ENCODE peak calls at places on chromosomes 13 and 19, in eight cellular contexts. H is Caco-2, K is tibial nerve, V is ovary, E is AG09319, S is heart right ventricle, G is PC-9, O is progenitor cell of endocrine pancreas. N is an unnamed sample.
A peak's percentile ranks its signal among the peaks of the same experiment; 100 is the strongest.

GRCh38 chr13:27839809-27840467 is 47.7 kb downstream of the GSX1 start:
- DNase-seq in E (no peak), K (no peak), O (no peak), S (no peak), H (no peak), V (no peak), G (no peak), N (no peak)

GRCh38 chr13:113119166-113119821 is 3.3 kb upstream of the F10 start:
- DNase-seq in S (no peak), O (peak; percentile 5), V (no peak), H (no peak), K (no peak), G (no peak), E (no peak), N (no peak)

GRCh38 chr19:14472202-14472961 is 2.8 kb downstream of the PTGER1 start:
- DNase-seq in V (peak; percentile 83), H (peak; percentile 66), K (peak; percentile 68), E (no peak), O (peak; percentile 88), S (peak; percentile 83), G (peak; percentile 53), N (peak; percentile 34)

GRCh38 chr13:78660130-78660857 is 1.3 kb upstream of the OBI1 start:
- DNase-seq in V (peak; percentile 21), S (no peak), K (peak; percentile 7), E (no peak), H (no peak), O (no peak), G (no peak), N (peak; percentile 3)

GRCh38 chr19:41462497-41462896 is 19.5 kb downstream of the ERICH4 start:
- DNase-seq in E (no peak), S (no peak), K (no peak), G (no peak), V (no peak), H (no peak), O (no peak), N (no peak)

GRCh38 chr13:81957121-81957520 is 1616.2 kb upstream of the SPRY2 start:
- DNase-seq in K (no peak), G (no peak), E (no peak), H (no peak), S (no peak), V (no peak), O (no peak), N (no peak)

GRCh38 chr19:14632286-14632685 is 42.4 kb downstream of the ADGRE3 start:
- DNase-seq in K (no peak), S (no peak), H (peak; percentile 41), O (no peak), E (no peak), G (no peak), V (no peak), N (no peak)

GRCh38 chr19:6963937-6964336 is 57.3 kb downstream of the MBD3L2B start:
- DNase-seq in G (no peak), H (no peak), S (no peak), E (no peak), K (no peak), V (no peak), O (no peak), N (no peak)

GRCh38 chr19:8196271-8196908 is 12.8 kb upstream of the CERS4 start:
- DNase-seq in V (no peak), G (no peak), E (no peak), O (no peak), S (no peak), K (no peak), H (no peak), N (no peak)

GRCh38 chr19:4597975-4598671 is 38.6 kb upstream of the SEMA6B start:
- DNase-seq in E (no peak), S (peak; percentile 52), G (peak; percentile 54), K (no peak), O (no peak), V (no peak), H (peak; percentile 78), N (no peak)

GRCh38 chr13:45847554-45848224 is 3.9 kb downstream of the SIAH3 start:
- DNase-seq in G (no peak), H (no peak), O (no peak), K (peak; percentile 19), S (peak; percentile 22), E (no peak), V (no peak), N (no peak)

GRCh38 chr13:98784666-98785065 is 32.2 kb upstream of the SLC15A1 start:
- DNase-seq in G (peak; percentile 43), E (no peak), H (no peak), S (no peak), K (no peak), O (no peak), V (no peak), N (no peak)

GRCh38 chr13:36310417-36311108 is 12.9 kb upstream of the CCDC169 start:
- DNase-seq in G (no peak), H (no peak), V (no peak), O (no peak), E (no peak), S (no peak), K (no peak), N (no peak)

GRCh38 chr13:110211735-110212134 is 95.2 kb downstream of the COL4A1 start:
- DNase-seq in V (no peak), O (no peak), S (no peak), G (no peak), E (no peak), K (no peak), H (no peak), N (no peak)

GRCh38 chr19:44552324-44552723 is 22.8 kb upstream of the CEACAM20 start:
- DNase-seq in E (no peak), V (no peak), K (no peak), S (peak; percentile 17), O (peak; percentile 43), G (peak; percentile 47), H (no peak), N (peak; percentile 6)

GRCh38 chr13:24124789-24125476 is 35.6 kb upstream of the SPATA13 start:
- DNase-seq in H (no peak), K (no peak), G (no peak), E (no peak), V (no peak), S (no peak), O (no peak), N (no peak)

GRCh38 chr13:28401303-28402056 is 93.4 kb downstream of the FLT1 start:
- DNase-seq in H (no peak), O (no peak), K (no peak), V (no peak), G (no peak), E (no peak), S (no peak), N (peak; percentile 84)

GRCh38 chr19:55502197-55502952 is 14.1 kb downstream of the SSC5D start:
- DNase-seq in H (no peak), O (no peak), E (no peak), S (no peak), K (no peak), V (no peak), G (no peak), N (no peak)

GRCh38 chr19:45955905-45956608 is 17.6 kb downstream of the NOVA2 start:
- DNase-seq in H (no peak), E (no peak), G (peak; percentile 66), K (peak; percentile 13), V (no peak), S (peak; percentile 64), O (no peak), N (no peak)

GRCh38 chr19:17869114-17869608 is 2.6 kb upstream of the SLC5A5 start:
- DNase-seq in E (no peak), S (no peak), K (no peak), V (no peak), O (no peak), H (no peak), G (no peak), N (no peak)

GRCh38 chr19:17868669-17869068 is 3.1 kb upstream of the SLC5A5 start:
- DNase-seq in K (no peak), G (no peak), E (no peak), V (no peak), O (no peak), H (no peak), S (no peak), N (no peak)

GRCh38 chr19:17867087-17867486 is 4.7 kb upstream of the SLC5A5 start:
- DNase-seq in O (no peak), K (no peak), H (no peak), V (no peak), G (no peak), E (no peak), S (no peak), N (no peak)

GRCh38 chr19:17865364-17866311 is 5.9 kb downstream of the RPL18A start:
- DNase-seq in S (no peak), V (peak; percentile 6), O (no peak), H (peak; percentile 78), G (peak; percentile 58), K (no peak), E (no peak), N (no peak)

GRCh38 chr19:17866312-17867012 is 5.3 kb upstream of the SLC5A5 start:
- DNase-seq in H (no peak), O (no peak), K (no peak), S (no peak), G (no peak), V (no peak), E (no peak), N (no peak)
- TF ChIP-seq CTCF in H (no peak), O (no peak), K (no peak), S (no peak), G (no peak), V (no peak), E (no peak), N (no peak)

GRCh38 chr13:101300531-101300930 is 115.8 kb downstream of the NALCN start:
- DNase-seq in S (no peak), G (no peak), K (no peak), E (no peak), V (no peak), H (no peak), O (no peak), N (no peak)
- TF ChIP-seq CTCF in S (no peak), G (no peak), K (no peak), E (no peak), V (no peak), H (no peak), O (no peak), N (no peak)

DNA sequence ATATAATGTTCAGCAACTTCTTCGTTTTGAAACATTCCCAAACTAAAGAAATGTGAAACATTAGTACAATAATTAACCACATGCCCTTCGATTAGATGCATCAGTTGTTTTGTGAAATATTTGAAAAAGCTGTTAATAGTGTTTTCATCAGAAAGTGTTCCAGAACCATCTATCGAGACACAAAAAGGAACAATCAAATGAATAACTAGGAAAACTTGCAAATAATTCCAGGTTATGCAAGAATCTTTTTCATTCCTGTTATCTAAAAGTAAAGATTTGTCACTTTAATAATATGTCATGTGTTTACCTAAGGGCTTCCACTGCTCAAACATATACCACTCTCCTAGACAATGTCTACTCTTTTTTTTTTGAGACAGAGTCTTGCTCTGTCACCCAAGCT is 904.2 kb upstream of the MIR17HG start:
- DNase-seq in H (no peak), O (no peak), K (no peak), G (no peak), V (no peak), E (no peak), S (no peak), N (no peak)
- TF ChIP-seq CTCF in H (no peak), O (no peak), K (no peak), G (no peak), V (no peak), E (no peak), S (no peak), N (no peak)

DNA sequence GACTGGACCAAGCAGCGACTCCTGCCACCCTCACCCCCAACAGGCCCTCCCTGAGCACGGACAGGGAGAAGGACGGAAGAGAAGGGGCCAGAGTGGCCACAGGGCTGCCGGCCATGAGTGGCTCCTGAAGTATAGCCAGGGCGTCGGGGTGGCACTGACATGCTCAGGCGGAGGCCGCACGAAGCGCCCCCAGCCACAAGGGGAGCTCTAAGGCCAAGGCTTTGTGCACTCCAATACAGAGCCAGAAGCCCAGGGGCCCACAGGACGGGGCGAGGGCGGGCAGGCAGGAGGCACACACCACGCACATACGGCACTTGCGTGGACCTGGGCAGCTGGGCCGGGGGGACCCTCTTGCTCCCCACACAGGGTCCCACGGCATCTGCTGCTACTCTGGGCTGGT is 52.0 kb downstream of the KLF2 start:
- DNase-seq in V (no peak), E (no peak), O (no peak), H (no peak), G (peak; percentile 9), K (no peak), S (no peak), N (no peak)
- TF ChIP-seq CTCF in V (no peak), E (peak; percentile 24), O (peak; percentile 56), H (peak; percentile 62), G (peak; percentile 68), K (peak; percentile 17), S (no peak), N (peak; percentile 25)